ENCODE peak calls at places on chromosomes 13 and 19, in eight cellular contexts. B is activated CD8-positive, alpha-beta T cell treated with anti-CD3 and anti-CD28 coated beads for 36 hours; A is cardiac muscle cell; W is omental fat pad; H is A673; P is neural crest cell; Z is progenitor cell of endocrine pancreas; V is foreskin fibroblast. S is an unnamed sample.

GRCh38 chr13:48126944-48127814 is 32.3 kb upstream of the MED4 start:
- DNase-seq in B (peak), A (peak), W (no peak), H (peak), P (no peak), Z (no peak), V (peak), S (peak)

GRCh38 chr19:31253816-31254551 is 95.3 kb downstream of the TSHZ3 start:
- DNase-seq in B (no peak), A (peak), W (no peak), H (no peak), P (no peak), Z (no peak), V (no peak), S (no peak)

GRCh38 chr19:4103073-4103418 is 20.9 kb downstream of the MAP2K2 start:
- DNase-seq in B (peak), A (no peak), W (no peak), H (no peak), P (no peak), Z (no peak), V (peak), S (no peak)

GRCh38 chr13:98751397-98752110 is 918 bp downstream of the SLC15A1 start:
- DNase-seq in B (no peak), A (peak), W (no peak), H (peak), P (no peak), Z (no peak), V (peak), S (no peak)

GRCh38 chr19:57068921-57069697 is 50.7 kb upstream of the USP29 start:
- DNase-seq in B (peak), A (no peak), W (peak), H (peak), P (no peak), Z (no peak), V (no peak), S (no peak)

GRCh38 chr19:1888385-1888784 is 3.1 kb upstream of the ABHD17A start:
- DNase-seq in B (no peak), A (no peak), W (no peak), H (no peak), P (no peak), Z (no peak), V (no peak), S (no peak)

GRCh38 chr13:71252191-71252704 is 614.8 kb downstream of the DACH1 start:
- DNase-seq in B (no peak), A (peak), W (no peak), H (no peak), P (no peak), Z (no peak), V (no peak), S (no peak)

GRCh38 chr19:48341006-48341405 is 15.7 kb downstream of the EMP3 start:
- DNase-seq in B (no peak), A (no peak), W (no peak), H (no peak), P (no peak), Z (no peak), V (no peak), S (no peak)

GRCh38 chr13:102856603-102857002 is 10.8 kb downstream of the ERCC5 start:
- DNase-seq in B (no peak), A (peak), W (no peak), H (no peak), P (no peak), Z (no peak), V (peak), S (no peak)

GRCh38 chr19:49497047-49497789 is 984 bp downstream of the RPS11 start:
- DNase-seq in B (peak), A (peak), W (no peak), H (peak), P (no peak), Z (no peak), V (peak), S (peak)

GRCh38 chr19:16661480-16662034 is 618 bp downstream of the TMEM38A start:
- DNase-seq in B (peak), A (no peak), W (no peak), H (no peak), P (no peak), Z (peak), V (peak), S (peak)

GRCh38 chr13:23434431-23434830 is 929 bp upstream of the SACS start:
- DNase-seq in B (no peak), A (no peak), W (no peak), H (no peak), P (no peak), Z (no peak), V (no peak), S (no peak)

GRCh38 chr19:40144151-40144550 is 47.1 kb upstream of the MAP3K10 start:
- DNase-seq in B (no peak), A (no peak), W (no peak), H (peak), P (no peak), Z (no peak), V (no peak), S (no peak)

GRCh38 chr19:35451278-35452096 is 3.4 kb downstream of the FFAR2 start:
- DNase-seq in B (peak), A (no peak), W (no peak), H (no peak), P (no peak), Z (no peak), V (no peak), S (peak)

GRCh38 chr19:35555301-35556005 is 8.0 kb downstream of the ATP4A start:
- DNase-seq in B (peak), A (peak), W (no peak), H (no peak), P (no peak), Z (no peak), V (peak), S (peak)

GRCh38 chr19:45908956-45909355 is 5.6 kb downstream of the NANOS2 start:
- DNase-seq in B (no peak), A (no peak), W (no peak), H (no peak), P (no peak), Z (no peak), V (peak), S (no peak)

GRCh38 chr13:85541476-85541875 is 257.7 kb downstream of the SLITRK6 start:
- DNase-seq in B (peak), A (no peak), W (no peak), H (no peak), P (no peak), Z (no peak), V (no peak), S (no peak)

GRCh38 chr19:4639531-4640246 is 373 bp downstream of the TNFAIP8L1 start:
- DNase-seq in B (no peak), A (no peak), W (no peak), H (no peak), P (no peak), Z (no peak), V (peak), S (no peak)

GRCh38 chr19:51064534-51065220 is at the start of gene KLK13:
- DNase-seq in B (peak), A (peak), W (peak), H (no peak), P (no peak), Z (peak), V (peak), S (no peak)

GRCh38 chr13:106286811-106287210 is 248.7 kb downstream of the EFNB2 start:
- DNase-seq in B (no peak), A (no peak), W (no peak), H (no peak), P (no peak), Z (no peak), V (peak), S (no peak)

GRCh38 chr13:18943273-18943672 is 238.4 kb downstream of the TUBA3C start:
- DNase-seq in B (no peak), A (no peak), W (no peak), H (no peak), P (no peak), Z (no peak), V (no peak), S (no peak)

GRCh38 chr13:110540871-110541525 is 20.5 kb downstream of the RAB20 start:
- DNase-seq in B (no peak), A (no peak), W (no peak), H (no peak), P (no peak), Z (no peak), V (no peak), S (no peak)

GRCh38 chr19:31297991-31298390 is 51.2 kb downstream of the TSHZ3 start:
- DNase-seq in B (no peak), A (no peak), W (no peak), H (no peak), P (no peak), Z (no peak), V (no peak), S (no peak)

GRCh38 chr13:112664501-112665203 is 25.2 kb upstream of the ATP11A start:
- DNase-seq in B (no peak), A (peak), W (no peak), H (no peak), P (no peak), Z (no peak), V (peak), S (no peak)

GRCh38 chr19:5120321-5120720 is 151.4 kb downstream of the KDM4B start:
- DNase-seq in B (no peak), A (no peak), W (no peak), H (no peak), P (no peak), Z (no peak), V (no peak), S (no peak)

GRCh38 chr13:26390203-26390602 is 136.3 kb downstream of the CDK8 start:
- DNase-seq in B (no peak), A (no peak), W (no peak), H (no peak), P (no peak), Z (no peak), V (no peak), S (no peak)
- TF ChIP-seq CTCF in B (no peak), A (no peak), W (no peak), H (no peak), P (no peak), Z (no peak), V (no peak), S (no peak)

DNA sequence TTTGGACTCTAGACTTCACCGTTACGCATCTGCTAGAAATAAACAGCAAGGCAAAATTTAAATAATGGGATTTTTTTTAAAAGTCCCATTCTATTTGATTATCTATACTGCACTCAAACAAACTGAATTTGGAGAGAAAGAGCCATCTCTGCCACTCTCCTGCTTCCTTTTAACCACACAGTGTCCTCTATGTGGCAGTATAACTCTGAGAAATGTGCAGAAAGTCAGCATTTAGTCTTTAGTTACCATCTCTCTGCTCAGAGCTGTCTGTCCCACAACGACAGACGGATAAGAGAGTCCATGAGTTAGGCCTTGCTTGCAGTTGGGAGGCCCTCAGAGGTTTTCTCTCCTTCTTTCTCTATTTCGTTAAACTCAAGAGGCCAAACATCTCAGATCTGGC is 21.2 kb downstream of the CCNA1 start:
- DNase-seq in B (no peak), A (peak), W (no peak), H (peak), P (no peak), Z (no peak), V (peak), S (no peak)
- TF ChIP-seq CTCF in B (peak), A (peak), W (no peak), H (peak), P (peak), Z (peak), V (peak), S (no peak)

GRCh38 chr13:46179576-46180368 is 2.2 kb downstream of the LCP1 start:
- DNase-seq in B (peak), A (no peak), W (no peak), H (no peak), P (no peak), Z (no peak), V (no peak), S (no peak)

GRCh38 chr13:46180393-46180792 is 1.6 kb downstream of the LCP1 start:
- DNase-seq in B (no peak), A (no peak), W (no peak), H (no peak), P (no peak), Z (no peak), V (no peak), S (no peak)

GRCh38 chr13:46176756-46177155 is 5.2 kb downstream of the LCP1 start:
- DNase-seq in B (no peak), A (no peak), W (no peak), H (peak), P (no peak), Z (no peak), V (no peak), S (no peak)

GRCh38 chr13:46178821-46179220 is 3.2 kb downstream of the LCP1 start:
- DNase-seq in B (no peak), A (no peak), W (no peak), H (no peak), P (no peak), Z (no peak), V (no peak), S (no peak)

GRCh38 chr13:46178143-46178542 is 3.8 kb downstream of the LCP1 start:
- DNase-seq in B (no peak), A (peak), W (no peak), H (no peak), P (no peak), Z (no peak), V (no peak), S (no peak)
- TF ChIP-seq CTCF in B (no peak), A (no peak), W (no peak), H (no peak), P (no peak), Z (no peak), V (no peak), S (no peak)

GRCh38 chr13:97257800-97258799 is 36.0 kb downstream of the MBNL2 start:
- DNase-seq in B (peak), A (peak), W (no peak), H (peak), P (no peak), Z (no peak), V (peak), S (peak)
- TF ChIP-seq CTCF in B (no peak), A (peak), W (no peak), H (no peak), P (no peak), Z (no peak), V (peak), S (no peak)

DNA sequence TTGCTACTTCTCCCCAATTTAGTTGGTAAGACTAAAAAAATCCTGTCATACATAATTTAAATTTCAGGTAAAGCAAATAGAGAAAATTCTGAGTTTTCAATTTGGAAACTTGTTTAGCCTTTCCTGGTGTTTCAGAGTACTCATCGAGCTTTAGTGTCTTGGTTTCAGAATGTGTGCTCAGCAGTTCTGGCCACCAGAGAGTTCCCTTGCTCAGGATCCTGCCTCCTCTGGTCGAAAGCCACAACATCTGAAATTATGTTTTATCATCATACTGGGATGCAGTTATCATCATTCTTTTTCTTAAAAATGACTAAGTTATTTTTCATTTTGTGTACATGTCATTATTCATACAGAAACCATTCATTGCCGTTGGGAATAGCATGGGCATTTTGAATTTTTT is 263.2 kb upstream of the SPRY2 start:
- DNase-seq in B (no peak), A (peak), W (no peak), H (no peak), P (no peak), Z (no peak), V (peak), S (no peak)
- TF ChIP-seq CTCF in B (no peak), A (peak), W (no peak), H (no peak), P (no peak), Z (no peak), V (no peak), S (no peak)

GRCh38 chr19:38583985-38584305 is 33.8 kb downstream of the MAP4K1 start:
- DNase-seq in B (no peak), A (no peak), W (no peak), H (no peak), P (no peak), Z (no peak), V (no peak), S (no peak)

GRCh38 chr19:38592940-38593339 is 24.8 kb downstream of the MAP4K1 start:
- DNase-seq in B (no peak), A (no peak), W (no peak), H (no peak), P (no peak), Z (no peak), V (no peak), S (no peak)

GRCh38 chr19:38588041-38588440 is 29.7 kb downstream of the MAP4K1 start:
- DNase-seq in B (no peak), A (no peak), W (no peak), H (no peak), P (no peak), Z (no peak), V (no peak), S (no peak)

GRCh38 chr19:38583219-38583984 is 34.4 kb downstream of the MAP4K1 start:
- DNase-seq in B (no peak), A (no peak), W (no peak), H (no peak), P (no peak), Z (no peak), V (no peak), S (peak)

DNA sequence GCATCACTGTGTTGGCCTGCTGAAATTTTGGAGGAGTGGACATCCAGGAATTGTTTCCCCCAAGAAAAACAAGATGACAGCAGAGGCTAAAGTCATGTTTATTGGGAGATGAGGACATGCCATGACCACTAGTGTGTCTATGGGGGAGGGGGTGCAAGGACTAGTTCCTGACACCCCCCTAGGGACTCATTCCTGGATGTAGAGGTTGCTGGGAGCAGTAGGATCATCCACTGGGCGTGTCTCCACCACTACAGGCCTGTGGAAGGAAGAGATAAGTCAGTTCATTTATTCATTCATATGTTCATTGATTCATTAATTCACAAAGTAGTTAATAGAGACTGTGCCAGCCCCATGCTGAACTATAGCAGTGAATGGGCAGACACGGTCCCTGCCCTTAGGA is 30.2 kb downstream of the MAP4K1 start:
- DNase-seq in B (no peak), A (no peak), W (no peak), H (no peak), P (no peak), Z (no peak), V (no peak), S (no peak)
- TF ChIP-seq CTCF in B (no peak), A (no peak), W (no peak), H (no peak), P (no peak), Z (no peak), V (no peak), S (no peak)

GRCh38 chr19:47340477-47341208 is 8.5 kb upstream of the DHX34 start:
- DNase-seq in B (no peak), A (no peak), W (no peak), H (no peak), P (no peak), Z (no peak), V (no peak), S (no peak)

GRCh38 chr19:47341734-47342133 is 7.4 kb upstream of the DHX34 start:
- DNase-seq in B (no peak), A (no peak), W (no peak), H (no peak), P (no peak), Z (no peak), V (no peak), S (no peak)

GRCh38 chr19:47344425-47344824 is 4.7 kb upstream of the DHX34 start:
- DNase-seq in B (no peak), A (no peak), W (no peak), H (no peak), P (no peak), Z (no peak), V (no peak), S (no peak)

GRCh38 chr19:47343194-47343802 is 5.8 kb upstream of the DHX34 start:
- DNase-seq in B (no peak), A (no peak), W (no peak), H (no peak), P (no peak), Z (no peak), V (no peak), S (no peak)

DNA sequence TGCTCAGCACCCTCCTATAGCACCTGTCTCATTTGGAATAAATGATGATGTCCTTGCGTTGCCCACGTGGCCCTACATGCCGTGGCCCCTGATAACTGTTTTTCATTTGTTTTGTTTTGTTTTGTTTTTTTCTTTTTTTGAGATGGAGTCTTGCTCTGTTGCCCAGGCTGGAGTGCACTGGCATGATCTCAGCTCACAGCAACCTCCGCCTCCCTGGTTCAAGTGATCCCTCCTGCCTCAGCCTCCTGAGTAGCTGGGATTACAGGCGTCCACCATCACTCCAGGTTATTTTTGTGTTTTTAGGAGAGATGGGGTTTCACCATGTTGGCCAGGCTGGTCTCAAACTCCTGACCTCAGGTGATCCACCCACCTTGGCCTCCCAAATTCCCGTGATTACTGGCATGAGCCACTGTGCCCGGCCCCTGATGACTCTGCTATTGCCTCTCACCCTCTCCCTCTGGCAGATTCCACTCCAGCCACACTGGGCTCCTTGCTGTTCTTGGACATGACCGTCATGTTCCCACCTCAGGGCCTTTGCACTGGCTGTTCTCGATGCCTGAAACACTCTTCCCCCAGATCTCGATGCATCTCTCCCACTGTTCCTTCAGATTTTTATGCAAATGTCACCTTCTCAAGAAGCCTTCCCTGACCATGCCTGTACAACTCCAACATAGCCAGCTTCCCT is 7.4 kb downstream of the C5AR2 start:
- DNase-seq in B (no peak), A (no peak), W (no peak), H (no peak), P (no peak), Z (no peak), V (no peak), S (no peak)
- TF ChIP-seq CTCF in B (no peak), A (no peak), W (no peak), H (no peak), P (no peak), Z (no peak), V (no peak), S (no peak)

GRCh38 chr13:51895906-51896888 is 34.4 kb downstream of the CCDC70 start:
- DNase-seq in B (peak), A (peak), W (no peak), H (peak), P (peak), Z (peak), V (peak), S (peak)
- TF ChIP-seq CTCF in B (peak), A (peak), W (no peak), H (peak), P (peak), Z (peak), V (peak), S (peak)